ENCODE peak calls at places on chromosomes 6 and 20, in four cellular contexts. B is NCI-H1417 treated with DMSO at 0.1 percent for 48 hours, K is fibroblast of mammary gland, O is aorta. G is an unnamed sample.

GRCh38 chr6:36345681-36346417 is 9.2 kb upstream of the BNIP5 start:
- DNase-seq in B (no peak), K (no peak), O (no peak), G (no peak)

GRCh38 chr6:71079707-71080106 is 122.8 kb upstream of the B3GAT2 start:
- DNase-seq in B (no peak), K (peak), O (no peak), G (no peak)

GRCh38 chr6:134198093-134198492 is 119.8 kb downstream of the SGK1 start:
- DNase-seq in B (no peak), K (no peak), O (no peak), G (no peak)

GRCh38 chr6:52087498-52087999 is at the start of gene PKHD1:
- DNase-seq in B (no peak), K (peak), O (no peak), G (no peak)

GRCh38 chr6:208973-209372 is 83.3 kb upstream of the DUSP22 start:
- DNase-seq in B (no peak), K (no peak), O (no peak), G (no peak)

GRCh38 chr6:100281471-100281878 is 183.2 kb downstream of the SIM1 start:
- DNase-seq in B (no peak), K (no peak), O (no peak), G (no peak)

GRCh38 chr6:35811699-35811995 is 6.5 kb downstream of the LHFPL5 start:
- DNase-seq in B (no peak), K (no peak), O (no peak), G (no peak)

GRCh38 chr20:62437985-62438384 is 10.6 kb upstream of the RBBP8NL start:
- DNase-seq in B (no peak), K (no peak), O (no peak), G (no peak)

GRCh38 chr20:18363708-18364107 is 75.4 kb downstream of the ZNF133 start:
- DNase-seq in B (no peak), K (no peak), O (no peak), G (no peak)

G was measured in NCI-H2081 treated with DMSO at 0.1 percent for 48 hours.